ENCODE peak calls at places on chromosomes 2 and 18, in six cellular contexts. Y is fibroblast of the aortic adventitia; C is LoVo; Z is neural crest cell; V is stimulated activated CD8-positive, alpha-beta memory T cell treated with anti-CD3 and anti-CD28 coated beads, Interleukin-7, amount 100 ng/mL, for 4 hours; D is NCI-H2081. P is an unnamed sample.

GRCh38 chr2:187541086-187542085 is 12.8 kb downstream of the TFPI start:
- DNase-seq in Y (peak; percentile 94), C (peak; percentile 71), Z (no peak), V (no peak), D (peak; percentile 45), P (peak; percentile 86)

GRCh38 chr2:2886934-2887333 is 490.7 kb downstream of the EIPR1 start:
- DNase-seq in Y (no peak), C (no peak), Z (no peak), V (no peak), D (no peak), P (no peak)

GRCh38 chr2:105365176-105365575 is 27.8 kb downstream of the C2orf49 start:
- DNase-seq in Y (no peak), C (no peak), Z (no peak), V (no peak), D (no peak), P (no peak)

GRCh38 chr2:74179063-74179865 is 585 bp upstream of the MOB1A start:
- DNase-seq in Y (no peak), C (no peak), Z (no peak), V (no peak), D (no peak), P (no peak)

GRCh38 chr2:39265315-39265714 is 21.5 kb upstream of the CDKL4 start:
- DNase-seq in Y (no peak), C (peak; percentile 7), Z (no peak), V (no peak), D (peak; percentile 81), P (no peak)

GRCh38 chr2:154914606-154915005 is 216.1 kb downstream of the KCNJ3 start:
- DNase-seq in Y (no peak), C (no peak), Z (no peak), V (no peak), D (no peak), P (no peak)

GRCh38 chr2:196096264-196096663 is 27.6 kb upstream of the DNAH7 start:
- DNase-seq in Y (no peak), C (no peak), Z (no peak), V (no peak), D (no peak), P (no peak)

GRCh38 chr18:63979409-63979908 is 9.6 kb downstream of the SERPINB8 start:
- DNase-seq in Y (peak; percentile 80), C (peak; percentile 76), Z (peak; percentile 45), V (no peak), D (peak; percentile 47), P (peak; percentile 85)

GRCh38 chr2:42321452-42322064 is 39.5 kb downstream of the COX7A2L start:
- DNase-seq in Y (no peak), C (no peak), Z (no peak), V (no peak), D (no peak), P (no peak)

GRCh38 chr18:3297025-3297984 is 35.4 kb downstream of the MYL12B start:
- DNase-seq in Y (peak; percentile 90), C (peak; percentile 95), Z (peak; percentile 84), V (peak; percentile 91), D (peak; percentile 96), P (peak; percentile 93)

GRCh38 chr2:108946442-108946841 is 42.6 kb downstream of the EDAR start:
- DNase-seq in Y (no peak), C (no peak), Z (no peak), V (no peak), D (no peak), P (no peak)

GRCh38 chr2:71156531-71156930 is 26.1 kb downstream of the MPHOSPH10 start:
- DNase-seq in Y (peak; percentile 35), C (no peak), Z (no peak), V (no peak), D (peak; percentile 55), P (no peak)

GRCh38 chr2:124347209-124347608 is 322.1 kb downstream of the CNTNAP5 start:
- DNase-seq in Y (no peak), C (no peak), Z (no peak), V (no peak), D (no peak), P (no peak)

GRCh38 chr2:19540739-19541503 is 182.5 kb upstream of the OSR1 start:
- DNase-seq in Y (peak; percentile 93), C (peak; percentile 87), Z (no peak), V (no peak), D (no peak), P (peak; percentile 26)

GRCh38 chr2:108936868-108937265 is 52.2 kb downstream of the EDAR start:
- DNase-seq in Y (no peak), C (no peak), Z (no peak), V (no peak), D (no peak), P (no peak)

GRCh38 chr18:47204908-47205522 is 28.9 kb upstream of the IER3IP1 start:
- DNase-seq in Y (peak; percentile 52), C (peak; percentile 42), Z (peak; percentile 47), V (no peak), D (peak; percentile 7), P (peak; percentile 42)

GRCh38 chr2:46310446-46310845 is 13.2 kb downstream of the EPAS1 start:
- DNase-seq in Y (no peak), C (no peak), Z (no peak), V (no peak), D (no peak), P (no peak)

GRCh38 chr2:38277245-38278119 is 99.6 kb downstream of the ATL2 start:
- DNase-seq in Y (no peak), C (peak; percentile 51), Z (no peak), V (no peak), D (no peak), P (peak; percentile 16)

GRCh38 chr2:218072478-218073024 is 3.5 kb downstream of the RUFY4 start:
- DNase-seq in Y (no peak), C (no peak), Z (no peak), V (no peak), D (no peak), P (no peak)

GRCh38 chr2:228533156-228533555 is 351.7 kb upstream of the SPHKAP start:
- DNase-seq in Y (no peak), C (no peak), Z (no peak), V (no peak), D (no peak), P (no peak)

GRCh38 chr2:120231974-120232635 is 8.9 kb upstream of the TMEM185B start:
- DNase-seq in Y (peak; percentile 68), C (peak; percentile 16), Z (no peak), V (peak; percentile 77), D (no peak), P (no peak)

P was measured in astrocyte of the hippocampus.